ENCODE peak calls at places on chromosomes 1 and 21, in five cellular contexts. One of them, this sample, is unnamed.
A peak's percentile ranks its signal among the peaks of the same experiment; 100 is the strongest.

GRCh38 chr1:175198332-175198731 is 5.8 kb upstream of the KIAA0040 start:
- DNase-seq in WTC11: no peak
- DNase-seq in cardiac fibroblast: no peak
- DNase-seq in T-helper 1 cell: no peak
- DNase-seq in hypothalamus: no peak
- DNase-seq in this sample: no peak

GRCh38 chr1:161706116-161706482 is 930 bp upstream of the FCRLA start:
- DNase-seq in WTC11: no peak
- DNase-seq in cardiac fibroblast: no peak
- DNase-seq in T-helper 1 cell: no peak
- DNase-seq in hypothalamus: no peak
- DNase-seq in this sample: no peak

GRCh38 chr1:157496121-157496526 is 56.2 kb downstream of the FCRL5 start:
- DNase-seq in WTC11: peak; percentile 49
- DNase-seq in cardiac fibroblast: peak; percentile 40
- DNase-seq in T-helper 1 cell: no peak
- DNase-seq in hypothalamus: no peak
- DNase-seq in this sample: no peak

GRCh38 chr1:1891349-1892078 is 627 bp upstream of the GNB1 start:
- DNase-seq in WTC11: peak; percentile 62
- DNase-seq in cardiac fibroblast: peak; percentile 67
- DNase-seq in T-helper 1 cell: peak; percentile 72
- DNase-seq in hypothalamus: peak; percentile 69
- DNase-seq in this sample: no peak

GRCh38 chr21:38470762-38471161 is 27.5 kb downstream of the ERG start:
- DNase-seq in WTC11: no peak
- DNase-seq in cardiac fibroblast: peak; percentile 46
- DNase-seq in T-helper 1 cell: no peak
- DNase-seq in hypothalamus: no peak
- DNase-seq in this sample: no peak

GRCh38 chr1:235712812-235713211 is 63.2 kb upstream of the GNG4 start:
- DNase-seq in WTC11: no peak
- DNase-seq in cardiac fibroblast: no peak
- DNase-seq in T-helper 1 cell: no peak
- DNase-seq in hypothalamus: no peak
- DNase-seq in this sample: no peak

GRCh38 chr1:201378804-201379203 is 1.3 kb upstream of the TNNT2 start:
- DNase-seq in WTC11: no peak
- DNase-seq in cardiac fibroblast: no peak
- DNase-seq in T-helper 1 cell: no peak
- DNase-seq in hypothalamus: no peak
- DNase-seq in this sample: no peak

GRCh38 chr1:44788120-44788860 is at the start of gene BEST4:
- DNase-seq in WTC11: no peak
- DNase-seq in cardiac fibroblast: no peak
- DNase-seq in T-helper 1 cell: no peak
- DNase-seq in hypothalamus: no peak
- DNase-seq in this sample: no peak

GRCh38 chr1:189859385-189859977 is 618.2 kb downstream of the BRINP3 start:
- DNase-seq in WTC11: peak; percentile 60
- DNase-seq in cardiac fibroblast: peak; percentile 24
- DNase-seq in T-helper 1 cell: no peak
- DNase-seq in hypothalamus: no peak
- DNase-seq in this sample: no peak

GRCh38 chr1:31822766-31823165 is 6.9 kb upstream of the SPOCD1 start:
- DNase-seq in WTC11: no peak
- DNase-seq in cardiac fibroblast: peak; percentile 50
- DNase-seq in T-helper 1 cell: no peak
- DNase-seq in hypothalamus: no peak
- DNase-seq in this sample: no peak

GRCh38 chr21:18384771-18385170 is 18.8 kb downstream of the TMPRSS15 start:
- DNase-seq in WTC11: no peak
- DNase-seq in cardiac fibroblast: peak; percentile 1
- DNase-seq in T-helper 1 cell: no peak
- DNase-seq in hypothalamus: no peak
- DNase-seq in this sample: no peak

GRCh38 chr1:116123837-116124533 is 12.8 kb downstream of the MAB21L3 start:
- DNase-seq in WTC11: no peak
- DNase-seq in cardiac fibroblast: no peak
- DNase-seq in T-helper 1 cell: no peak
- DNase-seq in hypothalamus: no peak
- DNase-seq in this sample: no peak

GRCh38 chr21:41953831-41954653 is at the start of gene C2CD2:
- DNase-seq in WTC11: peak; percentile 72
- DNase-seq in cardiac fibroblast: peak; percentile 82
- DNase-seq in T-helper 1 cell: no peak
- DNase-seq in hypothalamus: no peak
- DNase-seq in this sample: no peak

GRCh38 chr1:203607169-203607873 is 19.3 kb upstream of the ATP2B4 start:
- DNase-seq in WTC11: no peak
- DNase-seq in cardiac fibroblast: peak; percentile 91
- DNase-seq in T-helper 1 cell: peak; percentile 48
- DNase-seq in hypothalamus: no peak
- DNase-seq in this sample: no peak

GRCh38 chr1:119917304-119918055 is 21.2 kb upstream of the ADAM30 start:
- DNase-seq in WTC11: no peak
- DNase-seq in cardiac fibroblast: no peak
- DNase-seq in T-helper 1 cell: no peak
- DNase-seq in hypothalamus: no peak
- DNase-seq in this sample: no peak

GRCh38 chr1:94230920-94231319 is 6.5 kb downstream of the ARHGAP29 start:
- DNase-seq in WTC11: no peak
- DNase-seq in cardiac fibroblast: no peak
- DNase-seq in T-helper 1 cell: no peak
- DNase-seq in hypothalamus: no peak
- DNase-seq in this sample: no peak

GRCh38 chr21:27590271-27590670 is 623.4 kb upstream of the ADAMTS5 start:
- DNase-seq in WTC11: no peak
- DNase-seq in cardiac fibroblast: peak; percentile 83
- DNase-seq in T-helper 1 cell: no peak
- DNase-seq in hypothalamus: no peak
- DNase-seq in this sample: no peak

This sample was measured in caudate nucleus.